ENCODE peak calls at places on chromosomes 3 and 15, in six cellular contexts. One of them, this sample, is unnamed.

GRCh38 chr3:50274371-50275104 is 4.3 kb upstream of the LSMEM2 start:
- DNase-seq in A549: peak
- DNase-seq in GM10248: peak
- DNase-seq in GM13976: peak
- DNase-seq in nephron progenitor cell: peak
- DNase-seq in neural crest cell: peak
- DNase-seq in this sample: no peak

GRCh38 chr3:111032677-111033076 is 38.9 kb upstream of the NECTIN3 start:
- DNase-seq in A549: no peak
- DNase-seq in GM10248: no peak
- DNase-seq in GM13976: no peak
- DNase-seq in nephron progenitor cell: no peak
- DNase-seq in neural crest cell: no peak
- DNase-seq in this sample: no peak

GRCh38 chr3:53509494-53509893 is 15.1 kb downstream of the CACNA1D start:
- DNase-seq in A549: no peak
- DNase-seq in GM10248: no peak
- DNase-seq in GM13976: no peak
- DNase-seq in nephron progenitor cell: no peak
- DNase-seq in neural crest cell: no peak
- DNase-seq in this sample: no peak

GRCh38 chr3:100047455-100048141 is 66.7 kb downstream of the FILIP1L start:
- DNase-seq in A549: peak
- DNase-seq in GM10248: peak
- DNase-seq in GM13976: peak
- DNase-seq in nephron progenitor cell: no peak
- DNase-seq in neural crest cell: peak
- DNase-seq in this sample: no peak

GRCh38 chr3:62139957-62140356 is 233.4 kb downstream of the FEZF2 start:
- DNase-seq in A549: no peak
- DNase-seq in GM10248: no peak
- DNase-seq in GM13976: no peak
- DNase-seq in nephron progenitor cell: no peak
- DNase-seq in neural crest cell: no peak
- DNase-seq in this sample: no peak

GRCh38 chr15:59532770-59533379 is 78.7 kb upstream of the GCNT3 start:
- DNase-seq in A549: peak
- DNase-seq in GM10248: peak
- DNase-seq in GM13976: no peak
- DNase-seq in nephron progenitor cell: peak
- DNase-seq in neural crest cell: peak
- DNase-seq in this sample: no peak

GRCh38 chr15:90004671-90005070 is 3.5 kb downstream of the ZNF710 start:
- DNase-seq in A549: peak
- DNase-seq in GM10248: no peak
- DNase-seq in GM13976: no peak
- DNase-seq in nephron progenitor cell: no peak
- DNase-seq in neural crest cell: no peak
- DNase-seq in this sample: no peak

GRCh38 chr3:10646531-10647335 is 141.3 kb upstream of the ATP2B2 start:
- DNase-seq in A549: no peak
- DNase-seq in GM10248: no peak
- DNase-seq in GM13976: no peak
- DNase-seq in nephron progenitor cell: no peak
- DNase-seq in neural crest cell: no peak
- DNase-seq in this sample: no peak

GRCh38 chr15:90336705-90337141 is 15.4 kb upstream of the ZNF774 start:
- DNase-seq in A549: peak
- DNase-seq in GM10248: no peak
- DNase-seq in GM13976: no peak
- DNase-seq in nephron progenitor cell: no peak
- DNase-seq in neural crest cell: no peak
- DNase-seq in this sample: no peak

GRCh38 chr3:43580181-43580580 is 41.6 kb downstream of the ANO10 start:
- DNase-seq in A549: no peak
- DNase-seq in GM10248: no peak
- DNase-seq in GM13976: no peak
- DNase-seq in nephron progenitor cell: no peak
- DNase-seq in neural crest cell: no peak
- DNase-seq in this sample: no peak

GRCh38 chr3:50245831-50246516 is 10.0 kb downstream of the GNAI2 start:
- DNase-seq in A549: peak
- DNase-seq in GM10248: peak
- DNase-seq in GM13976: peak
- DNase-seq in nephron progenitor cell: peak
- DNase-seq in neural crest cell: peak
- DNase-seq in this sample: peak

GRCh38 chr15:35078221-35078915 is 6.7 kb downstream of the NANOGP8 start:
- DNase-seq in A549: peak
- DNase-seq in GM10248: peak
- DNase-seq in GM13976: peak
- DNase-seq in nephron progenitor cell: peak
- DNase-seq in neural crest cell: peak
- DNase-seq in this sample: no peak

GRCh38 chr3:186931487-186932280 is 1.4 kb downstream of the ST6GAL1 start:
- DNase-seq in A549: no peak
- DNase-seq in GM10248: peak
- DNase-seq in GM13976: peak
- DNase-seq in nephron progenitor cell: peak
- DNase-seq in neural crest cell: peak
- DNase-seq in this sample: no peak

GRCh38 chr3:142690613-142691012 is 33.2 kb upstream of the TRPC1 start:
- DNase-seq in A549: no peak
- DNase-seq in GM10248: no peak
- DNase-seq in GM13976: no peak
- DNase-seq in nephron progenitor cell: no peak
- DNase-seq in neural crest cell: no peak
- DNase-seq in this sample: no peak

GRCh38 chr3:142694225-142694624 is 29.6 kb upstream of the TRPC1 start:
- DNase-seq in A549: no peak
- DNase-seq in GM10248: no peak
- DNase-seq in GM13976: no peak
- DNase-seq in nephron progenitor cell: no peak
- DNase-seq in neural crest cell: no peak
- DNase-seq in this sample: no peak

GRCh38 chr3:142691527-142691926 is 32.3 kb upstream of the TRPC1 start:
- DNase-seq in A549: no peak
- DNase-seq in GM10248: no peak
- DNase-seq in GM13976: no peak
- DNase-seq in nephron progenitor cell: no peak
- DNase-seq in neural crest cell: no peak
- DNase-seq in this sample: no peak

DNA sequence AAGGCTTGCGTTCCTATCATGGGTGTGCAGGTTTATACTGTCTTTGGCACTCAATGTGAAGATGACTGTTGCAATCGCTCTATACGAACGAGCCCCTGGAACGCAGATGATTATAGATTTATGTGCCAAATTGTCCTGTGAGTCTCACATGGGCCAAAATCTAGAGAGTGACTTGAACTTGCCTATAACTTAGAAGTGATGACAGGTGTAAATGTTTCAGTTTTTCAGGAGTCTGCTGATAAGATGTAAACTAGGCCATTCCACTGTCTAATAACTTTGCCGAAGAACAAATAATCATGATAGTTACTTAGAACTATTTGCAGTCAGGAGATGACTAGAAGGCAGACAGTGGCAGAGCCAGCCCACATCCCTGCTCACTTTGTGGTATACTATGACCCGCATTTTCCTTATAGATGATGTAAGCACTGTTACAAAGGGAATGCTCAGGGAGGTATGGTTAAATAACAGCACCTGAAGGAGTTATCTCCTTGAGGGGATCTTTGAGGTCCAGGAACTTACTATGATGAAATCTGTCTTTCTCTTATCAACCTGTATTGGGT is 30.5 kb upstream of the TRPC1 start:
- DNase-seq in A549: no peak
- DNase-seq in GM10248: no peak
- DNase-seq in GM13976: no peak
- DNase-seq in nephron progenitor cell: no peak
- DNase-seq in neural crest cell: no peak
- DNase-seq in this sample: no peak
- TF ChIP-seq CTCF in A549: no peak
- TF ChIP-seq CTCF in GM10248: no peak
- TF ChIP-seq CTCF in GM13976: no peak
- TF ChIP-seq CTCF in nephron progenitor cell: no peak
- TF ChIP-seq CTCF in neural crest cell: no peak
- TF ChIP-seq CTCF in this sample: no peak

GRCh38 chr15:23645379-23646164 is 2.1 kb downstream of the MAGEL2 start:
- DNase-seq in A549: no peak
- DNase-seq in GM10248: no peak
- DNase-seq in GM13976: no peak
- DNase-seq in nephron progenitor cell: peak
- DNase-seq in neural crest cell: peak
- DNase-seq in this sample: no peak
- TF ChIP-seq CTCF in A549: no peak
- TF ChIP-seq CTCF in GM10248: no peak
- TF ChIP-seq CTCF in GM13976: no peak
- TF ChIP-seq CTCF in nephron progenitor cell: no peak
- TF ChIP-seq CTCF in neural crest cell: peak
- TF ChIP-seq CTCF in this sample: no peak

GRCh38 chr3:13308406-13308805 is 111.7 kb downstream of the NUP210 start:
- DNase-seq in A549: peak
- DNase-seq in GM10248: peak
- DNase-seq in GM13976: peak
- DNase-seq in nephron progenitor cell: peak
- DNase-seq in neural crest cell: peak
- DNase-seq in this sample: no peak
- TF ChIP-seq CTCF in A549: peak
- TF ChIP-seq CTCF in GM10248: peak
- TF ChIP-seq CTCF in GM13976: peak
- TF ChIP-seq CTCF in nephron progenitor cell: peak
- TF ChIP-seq CTCF in neural crest cell: peak
- TF ChIP-seq CTCF in this sample: no peak

DNA sequence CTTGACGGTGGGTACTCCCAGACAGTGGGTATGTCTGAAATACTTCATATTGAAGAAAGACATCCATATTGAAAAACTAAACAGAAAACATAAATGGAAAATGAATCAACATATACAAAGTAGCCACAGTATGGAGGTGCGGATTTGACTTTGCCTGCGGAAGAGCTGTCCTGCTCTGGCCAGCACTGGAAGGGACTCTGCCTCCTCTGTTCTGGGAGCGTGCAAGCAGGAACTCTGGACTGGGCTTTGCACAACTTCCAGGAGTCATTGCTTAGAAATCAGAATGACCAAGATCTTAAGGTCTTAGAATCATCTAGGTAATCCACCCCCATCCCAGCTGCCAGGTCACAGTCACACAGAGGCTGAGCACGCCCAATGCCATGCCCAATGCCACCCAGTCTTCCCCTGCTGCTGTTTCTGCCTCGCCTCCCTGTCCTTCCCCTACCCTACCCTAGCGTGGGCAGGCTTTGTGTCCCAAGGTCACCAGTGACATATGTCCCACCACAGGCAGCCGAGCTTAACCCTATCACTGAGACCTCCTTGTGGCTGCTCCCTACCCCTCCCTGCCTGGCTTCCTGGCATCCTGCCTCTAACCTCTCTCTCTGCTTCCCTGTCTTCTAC is 36.3 kb downstream of the CDC25A start:
- DNase-seq in A549: no peak
- DNase-seq in GM10248: no peak
- DNase-seq in GM13976: no peak
- DNase-seq in nephron progenitor cell: no peak
- DNase-seq in neural crest cell: no peak
- DNase-seq in this sample: no peak
- TF ChIP-seq CTCF in A549: no peak
- TF ChIP-seq CTCF in GM10248: no peak
- TF ChIP-seq CTCF in GM13976: no peak
- TF ChIP-seq CTCF in nephron progenitor cell: no peak
- TF ChIP-seq CTCF in neural crest cell: no peak
- TF ChIP-seq CTCF in this sample: no peak